ENCODE peak calls at places on chromosomes 4 and X, in six cellular contexts. X, Z, N, L, G and C are unnamed samples.

GRCh38 chrX:66000628-66001275 is 39.1 kb downstream of the VSIG4 start:
- DNase-seq in X (no peak), Z (no peak), N (no peak), L (no peak), G (no peak), C (no peak)

GRCh38 chrX:111133389-111133788 is 37.4 kb downstream of the PAK3 start:
- DNase-seq in X (peak), Z (no peak), N (no peak), L (no peak), G (no peak), C (no peak)

GRCh38 chr4:83876047-83876446 is 340.1 kb downstream of the GPAT3 start:
- DNase-seq in X (peak), Z (no peak), N (no peak), L (no peak), G (no peak), C (no peak)

GRCh38 chr4:173212379-173212778 is 43.8 kb downstream of the GALNT7 start:
- DNase-seq in X (no peak), Z (no peak), N (no peak), L (no peak), G (no peak), C (no peak)

GRCh38 chrX:40755291-40756249 is 20.2 kb upstream of the MED14 start:
- DNase-seq in X (peak), Z (no peak), N (no peak), L (no peak), G (peak), C (no peak)

GRCh38 chrX:41665676-41666075 is 23.1 kb upstream of the GPR34 start:
- DNase-seq in X (no peak), Z (no peak), N (no peak), L (no peak), G (no peak), C (no peak)

GRCh38 chr4:83358410-83358809 is 23.8 kb upstream of the HPSE start:
- DNase-seq in X (peak), Z (peak), N (no peak), L (no peak), G (no peak), C (no peak)

GRCh38 chr4:1731180-1731579 is 9.9 kb downstream of the TACC3 start:
- DNase-seq in X (no peak), Z (no peak), N (no peak), L (no peak), G (no peak), C (no peak)

GRCh38 chrX:154096140-154097002 is 1.1 kb downstream of the MECP2 start:
- DNase-seq in X (peak), Z (no peak), N (no peak), L (no peak), G (no peak), C (no peak)

GRCh38 chr4:1808851-1809753 is 16.0 kb downstream of the FGFR3 start:
- DNase-seq in X (no peak), Z (no peak), N (no peak), L (no peak), G (no peak), C (no peak)

GRCh38 chrX:23749576-23749975 is 6.5 kb upstream of the ACOT9 start:
- DNase-seq in X (peak), Z (no peak), N (no peak), L (no peak), G (no peak), C (no peak)

GRCh38 chr4:141540643-141541042 is 95.7 kb upstream of the IL15 start:
- DNase-seq in X (peak), Z (no peak), N (no peak), L (no peak), G (no peak), C (no peak)

GRCh38 chr4:140756292-140757219 is at the start of gene TBC1D9:
- DNase-seq in X (peak), Z (peak), N (peak), L (no peak), G (peak), C (peak)

GRCh38 chr4:44422912-44423311 is 25.7 kb downstream of the KCTD8 start:
- DNase-seq in X (no peak), Z (no peak), N (no peak), L (no peak), G (no peak), C (no peak)

GRCh38 chrX:119942831-119943184 is 743 bp downstream of the NKAP start:
- DNase-seq in X (no peak), Z (peak), N (no peak), L (no peak), G (no peak), C (no peak)

GRCh38 chr4:3022651-3023050 is 51.7 kb downstream of the HTT-AS start:
- DNase-seq in X (no peak), Z (no peak), N (no peak), L (no peak), G (no peak), C (no peak)

GRCh38 chr4:41935652-41936021 is 408 bp downstream of the TMEM33 start:
- DNase-seq in X (peak), Z (peak), N (peak), L (no peak), G (no peak), C (no peak)

GRCh38 chr4:112521123-112522116 is 5.4 kb upstream of the NEUROG2 start:
- DNase-seq in X (no peak), Z (no peak), N (no peak), L (no peak), G (no peak), C (no peak)

GRCh38 chr4:1323635-1324442 is 23.2 kb upstream of the UVSSA start:
- DNase-seq in X (peak), Z (peak), N (peak), L (no peak), G (no peak), C (no peak)

GRCh38 chrX:102808336-102808735 is 87.8 kb downstream of the GPRASP3 start:
- DNase-seq in X (peak), Z (no peak), N (no peak), L (no peak), G (no peak), C (no peak)

GRCh38 chr4:25862411-25863346 is at the start of gene SEL1L3:
- DNase-seq in X (no peak), Z (peak), N (no peak), L (peak), G (no peak), C (no peak)

GRCh38 chr4:2806392-2807355 is 13.8 kb downstream of the SH3BP2 start:
- DNase-seq in X (peak), Z (no peak), N (no peak), L (no peak), G (no peak), C (no peak)

GRCh38 chr4:110850461-110851447 is 227.9 kb upstream of the PITX2 start:
- DNase-seq in X (no peak), Z (no peak), N (no peak), L (no peak), G (no peak), C (no peak)

GRCh38 chrX:39327705-39328104 is 526.4 kb downstream of the MID1IP1 start:
- DNase-seq in X (no peak), Z (no peak), N (no peak), L (no peak), G (no peak), C (no peak)

GRCh38 chr4:108272046-108272445 is 103.3 kb upstream of the LEF1 start:
- DNase-seq in X (no peak), Z (no peak), N (no peak), L (no peak), G (no peak), C (no peak)

GRCh38 chrX:71067079-71067478 is 1.1 kb downstream of the SNX12 start:
- DNase-seq in X (no peak), Z (no peak), N (no peak), L (no peak), G (no peak), C (no peak)

GRCh38 chrX:41388543-41388942 is 54.6 kb downstream of the DDX3X start:
- DNase-seq in X (no peak), Z (no peak), N (no peak), L (no peak), G (no peak), C (no peak)

GRCh38 chr4:89216866-89217265 is 90.7 kb downstream of the GPRIN3 start:
- DNase-seq in X (no peak), Z (no peak), N (no peak), L (no peak), G (no peak), C (no peak)

GRCh38 chrX:46953137-46953527 is 40.9 kb downstream of the JADE3 start:
- DNase-seq in X (no peak), Z (no peak), N (no peak), L (no peak), G (no peak), C (no peak)

GRCh38 chr4:88706574-88706973 is 8.9 kb upstream of the NAP1L5 start:
- DNase-seq in X (peak), Z (no peak), N (no peak), L (no peak), G (no peak), C (no peak)

GRCh38 chr4:153222790-153223417 is 18.7 kb downstream of the TRIM2 start:
- DNase-seq in X (peak), Z (peak), N (no peak), L (peak), G (peak), C (no peak)

GRCh38 chrX:82092307-82092706 is 890.4 kb downstream of the SH3BGRL start:
- DNase-seq in X (no peak), Z (no peak), N (no peak), L (no peak), G (no peak), C (no peak)

GRCh38 chr4:1981251-1982055 is 27.3 kb downstream of the NELFA start:
- DNase-seq in X (peak), Z (peak), N (peak), L (no peak), G (peak), C (no peak)

GRCh38 chrX:150268839-150269238 is 94.3 kb upstream of the MAMLD1 start:
- DNase-seq in X (no peak), Z (no peak), N (no peak), L (no peak), G (peak), C (no peak)

GRCh38 chr4:76781698-76782595 is 116.0 kb downstream of the SOWAHB start:
- DNase-seq in X (peak), Z (peak), N (peak), L (no peak), G (no peak), C (no peak)

GRCh38 chrX:1215123-1215823 is 2.8 kb upstream of the CRLF2 start:
- DNase-seq in X (no peak), Z (no peak), N (no peak), L (no peak), G (no peak), C (no peak)

DNA sequence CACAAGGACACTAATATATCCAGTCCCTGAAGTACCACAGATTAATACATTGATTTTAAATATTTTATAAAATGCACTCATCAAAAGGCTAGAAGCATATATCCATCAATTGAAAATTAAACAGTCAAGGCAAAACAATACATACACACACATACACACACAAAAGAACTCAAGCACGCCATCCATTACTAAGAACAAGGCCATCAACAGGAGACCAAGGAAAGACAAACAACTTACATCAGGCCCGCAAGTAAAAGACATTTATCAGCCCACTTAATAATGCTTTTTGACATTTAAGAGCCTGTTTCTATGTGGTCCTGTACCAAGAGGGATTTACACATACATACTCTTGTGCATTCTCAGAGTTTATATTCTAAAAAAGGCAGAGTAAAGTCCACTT is 50.0 kb upstream of the ZNF827 start:
- DNase-seq in X (no peak), Z (no peak), N (no peak), L (no peak), G (no peak), C (no peak)
- TF ChIP-seq CTCF in X (no peak), Z (no peak), N (no peak), L (no peak), G (no peak), C (no peak)

DNA sequence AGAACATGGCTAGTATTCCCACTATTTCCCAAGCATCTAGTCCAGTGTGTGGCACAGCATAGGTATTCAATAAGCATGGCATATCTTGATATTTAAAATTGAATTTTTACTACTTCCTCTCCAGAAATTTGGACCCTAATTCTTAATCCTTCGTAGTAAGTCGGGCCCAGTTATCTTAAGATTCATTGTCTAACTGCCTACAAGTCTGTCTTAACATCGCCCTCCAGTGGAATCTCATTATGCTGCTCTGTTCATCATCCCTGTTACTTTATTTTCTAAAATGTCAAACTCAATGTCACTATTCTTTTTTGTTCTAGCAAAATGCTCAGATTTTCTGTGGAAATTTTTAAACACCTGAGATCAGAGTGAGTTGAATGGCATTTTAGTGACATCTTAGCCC is 606.2 kb downstream of the KLHL13 start:
- DNase-seq in X (no peak), Z (peak), N (no peak), L (no peak), G (no peak), C (no peak)
- TF ChIP-seq CTCF in X (no peak), Z (no peak), N (peak), L (no peak), G (no peak), C (no peak)

GRCh38 chr4:103634236-103634635 is 85.5 kb downstream of the TACR3 start:
- DNase-seq in X (no peak), Z (peak), N (peak), L (no peak), G (no peak), C (no peak)
- TF ChIP-seq CTCF in X (no peak), Z (no peak), N (peak), L (no peak), G (no peak), C (no peak)

DNA sequence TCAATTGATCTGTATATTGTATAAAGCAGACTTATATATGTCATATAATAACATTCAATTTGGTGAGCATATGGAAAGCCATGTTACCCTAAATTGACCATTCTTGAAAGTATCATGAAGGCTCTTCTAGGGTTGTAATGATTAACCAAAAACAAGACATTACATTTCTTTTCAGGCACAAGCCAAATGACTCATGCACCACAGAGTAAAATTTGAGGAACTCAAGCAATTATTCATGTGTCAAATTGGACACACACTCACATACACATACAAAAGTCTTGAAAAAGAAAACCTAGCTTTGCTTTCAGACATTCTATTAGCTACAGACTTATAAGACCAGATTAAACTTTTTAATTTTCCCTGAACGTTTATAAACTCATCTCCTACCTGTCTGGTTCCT is 146.5 kb upstream of the PCDH18 start:
- DNase-seq in X (peak), Z (no peak), N (no peak), L (no peak), G (no peak), C (no peak)
- TF ChIP-seq CTCF in X (no peak), Z (no peak), N (no peak), L (no peak), G (no peak), C (no peak)

GRCh38 chr4:74205046-74205445 is 47.1 kb downstream of the MTHFD2L start:
- DNase-seq in X (no peak), Z (no peak), N (no peak), L (no peak), G (no peak), C (no peak)
- TF ChIP-seq CTCF in X (no peak), Z (no peak), N (no peak), L (no peak), G (no peak), C (no peak)